ENCODE peak calls at places on chromosomes 13 and 19, in five cellular contexts. One of them, this sample, is unnamed.

GRCh38 chr13:103255587-103256301 is 189.5 kb upstream of the SLC10A2 start:
- DNase-seq in SK-N-SH: no peak
- DNase-seq in HCT116: no peak
- DNase-seq in K562: no peak
- DNase-seq in H1: no peak
- DNase-seq in this sample: no peak

GRCh38 chr19:35495107-35496064 is 5.1 kb upstream of the KRTDAP start:
- DNase-seq in SK-N-SH: peak
- DNase-seq in H1: peak
- DNase-seq in K562: peak
- DNase-seq in HCT116: peak
- DNase-seq in this sample: no peak

GRCh38 chr19:46984077-46985010 is 35.3 kb upstream of the NPAS1 start:
- DNase-seq in HCT116: no peak
- DNase-seq in H1: no peak
- DNase-seq in K562: no peak
- DNase-seq in SK-N-SH: peak
- DNase-seq in this sample: no peak

GRCh38 chr13:28753208-28753892 is 34.6 kb upstream of the SLC46A3 start:
- DNase-seq in H1: peak
- DNase-seq in K562: no peak
- DNase-seq in HCT116: peak
- DNase-seq in SK-N-SH: no peak
- DNase-seq in this sample: peak

GRCh38 chr13:102399791-102400618 is 1.8 kb downstream of the FGF14 start:
- DNase-seq in K562: no peak
- DNase-seq in HCT116: no peak
- DNase-seq in SK-N-SH: peak
- DNase-seq in H1: peak
- DNase-seq in this sample: no peak

GRCh38 chr13:106500450-106500849 is 35.0 kb downstream of the EFNB2 start:
- DNase-seq in SK-N-SH: no peak
- DNase-seq in HCT116: no peak
- DNase-seq in H1: no peak
- DNase-seq in K562: no peak
- DNase-seq in this sample: no peak

GRCh38 chr13:59409651-59410200 is 754.0 kb downstream of the DIAPH3 start:
- DNase-seq in H1: peak
- DNase-seq in K562: no peak
- DNase-seq in HCT116: no peak
- DNase-seq in SK-N-SH: no peak
- DNase-seq in this sample: peak

GRCh38 chr13:79398915-79399314 is 7.1 kb downstream of the RBM26 start:
- DNase-seq in HCT116: no peak
- DNase-seq in SK-N-SH: no peak
- DNase-seq in H1: no peak
- DNase-seq in K562: no peak
- DNase-seq in this sample: no peak

GRCh38 chr19:28905996-28906395 is 307.0 kb downstream of the UQCRFS1 start:
- DNase-seq in HCT116: no peak
- DNase-seq in SK-N-SH: no peak
- DNase-seq in K562: no peak
- DNase-seq in H1: no peak
- DNase-seq in this sample: no peak

GRCh38 chr19:13850910-13851753 is 25.8 kb upstream of the NANOS3 start:
- DNase-seq in HCT116: peak
- DNase-seq in SK-N-SH: peak
- DNase-seq in K562: peak
- DNase-seq in H1: no peak
- DNase-seq in this sample: no peak

GRCh38 chr19:35775298-35776101 is at the start of gene ARHGAP33:
- DNase-seq in H1: peak
- DNase-seq in HCT116: peak
- DNase-seq in SK-N-SH: peak
- DNase-seq in K562: peak
- DNase-seq in this sample: peak

GRCh38 chr13:99015606-99016520 is 38.0 kb upstream of the DOCK9 start:
- DNase-seq in H1: no peak
- DNase-seq in K562: no peak
- DNase-seq in HCT116: no peak
- DNase-seq in SK-N-SH: no peak
- DNase-seq in this sample: no peak

GRCh38 chr13:93243375-93244063 is 16.9 kb downstream of the GPC6 start:
- DNase-seq in SK-N-SH: no peak
- DNase-seq in H1: no peak
- DNase-seq in HCT116: no peak
- DNase-seq in K562: no peak
- DNase-seq in this sample: no peak
- TF ChIP-seq YY1 in SK-N-SH: no peak
- TF ChIP-seq YY1 in H1: no peak
- TF ChIP-seq YY1 in HCT116: no peak
- TF ChIP-seq YY1 in K562: no peak
- TF ChIP-seq YY1 in this sample: no peak

GRCh38 chr19:55537741-55538111 is 793 bp upstream of the SBK2 start:
- DNase-seq in K562: no peak
- DNase-seq in H1: no peak
- DNase-seq in SK-N-SH: no peak
- DNase-seq in HCT116: no peak
- DNase-seq in this sample: peak
- H3K9ac ChIP-seq in K562: no peak
- H3K9ac ChIP-seq in H1: no peak
- H3K9ac ChIP-seq in SK-N-SH: no peak
- H3K9ac ChIP-seq in HCT116: no peak
- H3K9ac ChIP-seq in this sample: no peak

DNA sequence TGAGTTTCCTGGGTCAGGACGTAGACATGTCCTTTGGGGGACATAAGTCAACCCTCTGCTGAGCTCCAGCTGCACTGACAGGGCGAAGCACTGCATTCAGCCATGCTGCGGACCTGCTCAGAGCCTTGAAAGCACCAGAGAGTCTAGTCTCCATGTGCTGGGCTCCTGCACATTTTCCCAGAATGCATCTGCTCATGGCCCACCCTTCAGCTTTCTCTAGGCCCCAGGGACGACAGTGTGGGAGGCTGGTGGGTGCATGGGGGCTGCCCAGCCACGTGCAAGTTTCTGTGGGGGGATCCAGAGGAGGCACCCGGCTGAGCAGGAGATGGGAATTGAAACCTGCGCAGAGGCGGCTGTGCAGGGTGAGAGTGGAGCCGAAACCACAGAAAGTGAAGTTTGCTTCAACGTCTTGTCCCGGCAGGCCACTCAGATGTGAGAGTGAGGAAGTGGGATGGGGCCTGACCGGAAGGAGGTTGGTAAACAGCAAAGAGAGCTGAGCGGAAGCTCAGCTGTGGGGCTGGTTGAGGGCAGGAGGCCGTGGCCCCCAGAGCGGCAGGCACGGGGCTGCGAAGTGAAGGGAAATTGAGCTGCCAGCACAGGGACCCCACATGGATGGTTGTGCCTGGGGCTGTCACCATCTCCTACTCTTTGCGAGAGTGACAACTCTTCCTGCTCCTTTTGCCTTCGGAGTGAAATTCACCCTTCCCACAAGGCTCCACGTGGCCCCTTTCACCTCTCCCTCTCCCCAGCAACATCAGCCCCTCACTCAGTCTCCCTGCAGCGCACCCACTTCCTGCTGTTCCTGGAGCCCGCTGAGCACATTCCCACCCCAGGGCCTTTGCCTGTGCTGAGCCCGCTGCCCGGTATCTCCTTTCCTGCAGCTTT is 11.8 kb downstream of the PGLS start:
- DNase-seq in H1: no peak
- DNase-seq in K562: no peak
- DNase-seq in HCT116: no peak
- DNase-seq in SK-N-SH: no peak
- DNase-seq in this sample: no peak
- TF ChIP-seq YY1 in H1: no peak
- TF ChIP-seq YY1 in K562: no peak
- TF ChIP-seq YY1 in HCT116: no peak
- TF ChIP-seq YY1 in SK-N-SH: no peak
- TF ChIP-seq YY1 in this sample: no peak

GRCh38 chr13:51823861-51824260 is 19.9 kb upstream of the DHRS12 start:
- DNase-seq in H1: no peak
- DNase-seq in SK-N-SH: no peak
- DNase-seq in K562: no peak
- DNase-seq in HCT116: no peak
- DNase-seq in this sample: no peak

GRCh38 chr13:51821666-51822065 is 17.7 kb upstream of the DHRS12 start:
- DNase-seq in HCT116: no peak
- DNase-seq in H1: no peak
- DNase-seq in K562: no peak
- DNase-seq in SK-N-SH: no peak
- DNase-seq in this sample: no peak

GRCh38 chr13:51825165-51825592 is 19.8 kb downstream of the TMEM272 start:
- DNase-seq in H1: no peak
- DNase-seq in K562: no peak
- DNase-seq in HCT116: no peak
- DNase-seq in SK-N-SH: no peak
- DNase-seq in this sample: no peak

GRCh38 chr13:51822106-51822840 is 18.3 kb upstream of the DHRS12 start:
- DNase-seq in SK-N-SH: no peak
- DNase-seq in HCT116: no peak
- DNase-seq in K562: no peak
- DNase-seq in H1: no peak
- DNase-seq in this sample: no peak

GRCh38 chr13:51823351-51823750 is 19.4 kb upstream of the DHRS12 start:
- DNase-seq in HCT116: no peak
- DNase-seq in SK-N-SH: no peak
- DNase-seq in K562: no peak
- DNase-seq in H1: no peak
- DNase-seq in this sample: no peak
- H3K9ac ChIP-seq in HCT116: no peak
- H3K9ac ChIP-seq in SK-N-SH: no peak
- H3K9ac ChIP-seq in K562: no peak
- H3K9ac ChIP-seq in H1: no peak
- H3K9ac ChIP-seq in this sample: no peak

GRCh38 chr13:107900775-107901174 is 314.6 kb downstream of the LIG4 start:
- DNase-seq in SK-N-SH: no peak
- DNase-seq in K562: peak
- DNase-seq in H1: no peak
- DNase-seq in HCT116: no peak
- DNase-seq in this sample: no peak
- TF ChIP-seq YY1 in SK-N-SH: no peak
- TF ChIP-seq YY1 in K562: no peak
- TF ChIP-seq YY1 in H1: no peak
- TF ChIP-seq YY1 in HCT116: no peak
- TF ChIP-seq YY1 in this sample: no peak

GRCh38 chr19:7459773-7460172 is 29.1 kb downstream of the PEX11G start:
- DNase-seq in H1: no peak
- DNase-seq in HCT116: no peak
- DNase-seq in K562: no peak
- DNase-seq in SK-N-SH: no peak
- DNase-seq in this sample: no peak

GRCh38 chr19:7460562-7460966 is 28.3 kb downstream of the PEX11G start:
- DNase-seq in K562: no peak
- DNase-seq in H1: no peak
- DNase-seq in SK-N-SH: no peak
- DNase-seq in HCT116: no peak
- DNase-seq in this sample: no peak

GRCh38 chr19:7467009-7467989 is 21.5 kb downstream of the PEX11G start:
- DNase-seq in K562: no peak
- DNase-seq in HCT116: no peak
- DNase-seq in H1: no peak
- DNase-seq in SK-N-SH: no peak
- DNase-seq in this sample: no peak

GRCh38 chr19:7461841-7462629 is 26.8 kb downstream of the PEX11G start:
- DNase-seq in H1: peak
- DNase-seq in SK-N-SH: peak
- DNase-seq in K562: no peak
- DNase-seq in HCT116: no peak
- DNase-seq in this sample: no peak

DNA sequence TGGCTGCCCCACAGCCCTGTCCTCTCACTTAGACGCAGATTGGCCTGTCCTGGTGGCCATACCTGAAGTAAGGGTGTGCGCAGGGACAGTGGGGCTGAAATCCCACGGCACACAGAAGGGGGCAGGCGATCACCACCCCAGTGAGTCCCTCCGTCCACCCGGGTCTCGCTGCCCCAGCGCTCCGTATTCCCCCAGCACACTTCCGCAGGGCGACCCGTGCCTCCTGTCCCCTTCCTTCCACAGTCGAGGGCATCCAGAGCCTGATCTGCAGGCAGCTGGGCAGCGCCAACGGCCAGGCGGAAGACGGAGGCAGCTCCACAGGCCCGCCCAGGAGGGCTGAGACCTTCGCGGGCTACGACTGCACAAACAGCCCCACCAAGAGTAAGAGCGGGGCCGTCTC is 25.3 kb downstream of the PEX11G start:
- DNase-seq in K562: no peak
- DNase-seq in HCT116: no peak
- DNase-seq in H1: no peak
- DNase-seq in SK-N-SH: no peak
- DNase-seq in this sample: no peak
- H3K9ac ChIP-seq in K562: no peak
- H3K9ac ChIP-seq in HCT116: no peak
- H3K9ac ChIP-seq in H1: no peak
- H3K9ac ChIP-seq in SK-N-SH: no peak
- H3K9ac ChIP-seq in this sample: peak

GRCh38 chr19:51368366-51369282 is at the start of gene CLDND2:
- DNase-seq in K562: peak
- DNase-seq in SK-N-SH: no peak
- DNase-seq in HCT116: no peak
- DNase-seq in H1: peak
- DNase-seq in this sample: no peak
- TF ChIP-seq YY1 in K562: no peak
- TF ChIP-seq YY1 in SK-N-SH: no peak
- TF ChIP-seq YY1 in HCT116: no peak
- TF ChIP-seq YY1 in H1: no peak
- TF ChIP-seq YY1 in this sample: no peak

DNA sequence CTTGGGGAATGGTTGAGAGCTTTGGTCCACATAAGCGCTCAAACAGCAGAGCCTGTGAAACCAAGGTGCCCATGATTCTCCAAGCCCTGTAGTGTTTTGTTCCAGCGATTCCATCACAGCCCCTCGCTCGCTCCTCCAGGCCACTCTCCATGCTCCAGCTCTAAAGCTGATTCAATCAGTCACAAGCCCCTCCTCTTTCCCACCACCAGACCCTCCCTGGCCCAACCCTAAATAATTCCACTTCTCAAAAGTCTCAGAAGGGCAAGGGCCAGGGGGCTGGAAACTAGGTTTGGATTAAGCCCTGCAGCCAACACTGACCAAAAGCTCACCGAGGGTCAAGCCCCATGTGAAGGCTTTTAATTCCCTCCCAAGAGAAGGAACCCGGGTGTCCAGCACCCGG is 1.5 kb downstream of the ZNF296 start:
- DNase-seq in K562: no peak
- DNase-seq in HCT116: no peak
- DNase-seq in H1: no peak
- DNase-seq in SK-N-SH: no peak
- DNase-seq in this sample: no peak
- H3K9ac ChIP-seq in K562: peak
- H3K9ac ChIP-seq in HCT116: peak
- H3K9ac ChIP-seq in H1: no peak
- H3K9ac ChIP-seq in SK-N-SH: no peak
- H3K9ac ChIP-seq in this sample: peak

This sample was measured in NT2/D1.